ENCODE peak calls at places on chromosomes 1 and 21, in seven cellular contexts. P, D, E, M, W, B and N are unnamed samples.
A peak's percentile ranks its signal among the peaks of the same experiment; 100 is the strongest.

GRCh38 chr1:152141971-152142584 is 16.9 kb downstream of the RPTN start:
- DNase-seq in P (no peak), D (peak; percentile 57), E (peak; percentile 35), M (peak; percentile 61), W (peak; percentile 85), B (no peak), N (peak; percentile 88)

GRCh38 chr1:9841460-9841859 is 17.7 kb upstream of the CLSTN1 start:
- DNase-seq in P (no peak), D (no peak), E (no peak), M (no peak), W (no peak), B (no peak), N (no peak)

GRCh38 chr1:6011161-6011945 is 19.1 kb upstream of the NPHP4 start:
- DNase-seq in P (no peak), D (no peak), E (no peak), M (no peak), W (no peak), B (no peak), N (no peak)

GRCh38 chr1:192098001-192098400 is 60.3 kb upstream of the RGS18 start:
- DNase-seq in P (no peak), D (no peak), E (no peak), M (no peak), W (no peak), B (no peak), N (no peak)

GRCh38 chr1:6600410-6601048 is 2.1 kb downstream of the KLHL21 start:
- DNase-seq in P (no peak), D (no peak), E (no peak), M (no peak), W (peak; percentile 34), B (no peak), N (peak; percentile 39)

GRCh38 chr21:29737188-29737587 is 202.6 kb downstream of the GRIK1 start:
- DNase-seq in P (no peak), D (no peak), E (no peak), M (no peak), W (peak; percentile 46), B (no peak), N (no peak)

GRCh38 chr1:66778969-66779368 is 22.1 kb downstream of the INSL5 start:
- DNase-seq in P (no peak), D (no peak), E (no peak), M (no peak), W (peak; percentile 33), B (no peak), N (no peak)

GRCh38 chr1:153447498-153448170 is 12.8 kb downstream of the S100A7 start:
- DNase-seq in P (no peak), D (no peak), E (no peak), M (no peak), W (peak; percentile 10), B (no peak), N (no peak)

GRCh38 chr1:169089776-169090175 is 16.7 kb upstream of the ATP1B1 start:
- DNase-seq in P (no peak), D (no peak), E (no peak), M (no peak), W (no peak), B (no peak), N (no peak)